ENCODE peak calls at places on chromosomes 16 and 17, in four cellular contexts. R is K562, D is H1, G is GM12878. P is an unnamed sample.

GRCh38 chr17:48352630-48353029 is 77.4 kb downstream of the SKAP1 start:
- DNase-seq in G (no peak), R (no peak), D (no peak), P (peak; percentile 20)

GRCh38 chr16:54928016-54928356 is 2.7 kb upstream of the IRX5 start:
- DNase-seq in G (no peak), D (no peak), R (peak; percentile 43), P (no peak)

GRCh38 chr16:1526608-1527555 is 6.6 kb upstream of the TMEM204 start:
- DNase-seq in G (no peak), R (no peak), D (no peak), P (no peak)

GRCh38 chr16:49510676-49511305 is 137.2 kb downstream of the C16orf78 start:
- DNase-seq in G (no peak), R (no peak), D (no peak), P (no peak)

GRCh38 chr16:27921134-27921533 is 142.4 kb downstream of the GSG1L start:
- DNase-seq in R (no peak), G (no peak), D (no peak), P (no peak)

GRCh38 chr16:23948949-23949392 is 113.2 kb downstream of the PRKCB start:
- DNase-seq in D (no peak), G (no peak), R (peak; percentile 44), P (no peak)

GRCh38 chr16:24037335-24037734 is 201.6 kb downstream of the PRKCB start:
- DNase-seq in R (no peak), G (no peak), D (no peak), P (no peak)

GRCh38 chr17:80393961-80394360 is 21.0 kb upstream of the ENDOV start:
- DNase-seq in R (no peak), D (no peak), G (no peak), P (no peak)

GRCh38 chr16:56812884-56813283 is 52.1 kb upstream of the SLC12A3 start:
- DNase-seq in R (no peak), G (no peak), D (no peak), P (peak; percentile 67)

GRCh38 chr17:13909901-13910519 is 159.3 kb upstream of the COX10 start:
- DNase-seq in R (no peak), G (no peak), D (no peak), P (no peak)

GRCh38 chr17:59678946-59679345 is 28.3 kb downstream of the PTRH2 start:
- DNase-seq in G (no peak), R (no peak), D (no peak), P (no peak)

GRCh38 chr17:12316021-12316420 is 295.3 kb downstream of the MAP2K4 start:
- DNase-seq in D (no peak), G (no peak), R (no peak), P (peak; percentile 64)

GRCh38 chr17:72492494-72492893 is 371.7 kb downstream of the SOX9 start:
- DNase-seq in D (no peak), G (no peak), R (no peak), P (no peak)

GRCh38 chr17:34883106-34884000 is 77.9 kb downstream of the CCT6B start:
- DNase-seq in G (no peak), D (no peak), R (no peak), P (no peak)

GRCh38 chr16:2516391-2517240 is 2.9 kb downstream of the ATP6V0C start:
- DNase-seq in D (no peak), R (no peak), G (no peak), P (peak; percentile 10)

GRCh38 chr16:55261301-55261700 is 62.7 kb upstream of the IRX6 start:
- DNase-seq in R (no peak), G (no peak), D (no peak), P (no peak)

GRCh38 chr16:84830765-84831384 is 11.1 kb downstream of the CRISPLD2 start:
- DNase-seq in R (no peak), D (no peak), G (no peak), P (no peak)

GRCh38 chr17:50653738-50654137 is 19.1 kb downstream of the ABCC3 start:
- DNase-seq in G (no peak), D (no peak), R (no peak), P (no peak)

GRCh38 chr17:38605852-38606645 is at the start of gene SRCIN1:
- DNase-seq in G (no peak), D (peak; percentile 95), R (peak; percentile 82), P (peak; percentile 2)

GRCh38 chr17:81459224-81459623 is 53.4 kb downstream of the ACTG1 start:
- DNase-seq in G (no peak), R (no peak), D (no peak), P (no peak)

GRCh38 chr17:82003411-82004381 is 19.0 kb downstream of the CENPX start:
- DNase-seq in G (no peak), R (no peak), D (peak; percentile 51), P (peak; percentile 95)

GRCh38 chr16:80875616-80876015 is 71.2 kb upstream of the CDYL2 start:
- DNase-seq in G (no peak), R (no peak), D (no peak), P (no peak)

GRCh38 chr17:72575542-72576233 is 454.9 kb downstream of the SOX9 start:
- DNase-seq in R (no peak), G (no peak), D (no peak), P (no peak)

GRCh38 chr16:31718998-31719397 is 154.6 kb upstream of the ZNF267 start:
- DNase-seq in D (no peak), R (no peak), G (no peak), P (no peak)

GRCh38 chr17:47288531-47289116 is 35.0 kb downstream of the ITGB3 start:
- DNase-seq in R (peak; percentile 98), D (no peak), G (no peak), P (peak; percentile 69)

GRCh38 chr17:63189082-63189481 is 223.0 kb downstream of the TANC2 start:
- DNase-seq in D (no peak), G (no peak), R (peak; percentile 3), P (peak; percentile 78)

GRCh38 chr16:54288592-54289241 is 2.1 kb upstream of the IRX3 start:
- DNase-seq in R (no peak), D (no peak), G (no peak), P (no peak)

GRCh38 chr17:72602517-72603345 is 481.9 kb downstream of the SOX9 start:
- DNase-seq in R (no peak), D (peak; percentile 53), G (no peak), P (peak; percentile 73)

GRCh38 chr16:87338155-87338765 is 21.1 kb upstream of the C16orf95 start:
- DNase-seq in R (no peak), D (no peak), G (no peak), P (no peak)

GRCh38 chr17:79617740-79618382 is 7.0 kb upstream of the RBFOX3 start:
- DNase-seq in R (no peak), D (no peak), G (no peak), P (no peak)

GRCh38 chr16:85462405-85463227 is 150.5 kb upstream of the GSE1 start:
- DNase-seq in D (no peak), G (no peak), R (peak; percentile 96), P (no peak)

GRCh38 chr17:30091166-30091670 is 25.4 kb upstream of the NSRP1 start:
- DNase-seq in D (no peak), R (no peak), G (no peak), P (no peak)

GRCh38 chr17:30091771-30092170 is 24.8 kb upstream of the NSRP1 start:
- DNase-seq in G (no peak), R (no peak), D (no peak), P (peak; percentile 92)

GRCh38 chr17:30093463-30094147 is 23.0 kb upstream of the NSRP1 start:
- DNase-seq in D (peak; percentile 81), G (peak; percentile 32), R (peak; percentile 75), P (peak; percentile 58)

GRCh38 chr17:30095507-30096244 is 20.9 kb upstream of the NSRP1 start:
- DNase-seq in R (peak; percentile 67), G (peak; percentile 36), D (no peak), P (peak; percentile 82)

GRCh38 chr17:30092886-30093285 is 23.7 kb upstream of the NSRP1 start:
- DNase-seq in D (no peak), R (no peak), G (no peak), P (no peak)
- TF ChIP-seq CHD1 in D (no peak), R (no peak), G (no peak), P (no peak)

GRCh38 chr16:89043636-89044393 is 49.8 kb upstream of the ACSF3 start:
- DNase-seq in G (no peak), R (no peak), D (no peak), P (no peak)

GRCh38 chr16:89046491-89046890 is 47.2 kb upstream of the ACSF3 start:
- DNase-seq in G (no peak), R (no peak), D (no peak), P (no peak)

GRCh38 chr16:89044394-89045180 is 49.1 kb upstream of the ACSF3 start:
- DNase-seq in G (no peak), R (no peak), D (no peak), P (no peak)

GRCh38 chr16:89045881-89046280 is 47.8 kb upstream of the ACSF3 start:
- DNase-seq in R (no peak), G (no peak), D (no peak), P (no peak)

DNA sequence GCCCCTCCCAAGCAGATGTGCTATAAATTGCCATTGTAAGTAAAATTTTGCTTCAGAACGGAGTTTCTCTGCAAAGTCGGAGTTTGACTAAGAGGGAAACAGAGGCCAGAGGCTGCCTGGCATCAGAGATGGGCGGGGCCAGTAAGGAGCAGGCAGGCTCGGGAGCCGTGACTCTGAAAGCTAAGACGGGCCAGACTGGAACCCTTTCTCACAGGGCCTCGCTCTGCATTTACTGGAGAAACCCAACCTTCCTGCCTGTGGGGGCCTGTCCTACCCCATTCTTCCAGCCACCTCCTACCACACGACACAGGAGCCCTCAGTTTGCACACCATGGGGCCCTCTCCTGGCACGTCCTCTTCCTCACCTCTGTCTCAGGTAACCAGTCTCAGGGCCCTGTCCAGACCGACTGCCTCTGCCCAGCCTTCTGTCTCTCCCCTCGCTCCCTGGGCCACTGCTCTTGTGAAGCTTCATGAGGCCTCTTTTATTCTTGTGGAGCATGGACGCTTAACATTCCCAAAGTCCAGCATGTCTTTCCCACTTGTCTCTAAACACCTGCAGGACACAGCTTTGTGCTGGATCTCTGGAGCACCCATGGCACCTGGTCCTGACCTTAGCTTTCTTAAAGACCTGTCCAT is 48.4 kb upstream of the ACSF3 start:
- DNase-seq in R (no peak), G (no peak), D (no peak), P (no peak)
- TF ChIP-seq CHD1 in R (no peak), G (no peak), D (no peak), P (no peak)

GRCh38 chr17:9937901-9938300 is 32.8 kb upstream of the RCVRN start:
- DNase-seq in R (no peak), G (no peak), D (no peak), P (no peak)
- TF ChIP-seq CHD1 in R (no peak), G (no peak), D (no peak), P (no peak)

GRCh38 chr17:29292071-29292991 is 1.6 kb downstream of the NUFIP2 start:
- DNase-seq in D (peak; percentile 61), G (no peak), R (peak; percentile 66), P (peak; percentile 15)
- TF ChIP-seq CHD1 in D (peak; percentile 67), G (no peak), R (no peak), P (no peak)

GRCh38 chr17:28744104-28744801 is 442 bp downstream of the TRAF4 start:
- DNase-seq in D (peak; percentile 91), G (no peak), R (peak; percentile 85), P (peak; percentile 41)

GRCh38 chr17:28746611-28747045 is 2.8 kb downstream of the TRAF4 start:
- DNase-seq in R (no peak), G (no peak), D (peak; percentile 72), P (no peak)

GRCh38 chr17:28745777-28746473 is 2.1 kb downstream of the TRAF4 start:
- DNase-seq in R (no peak), G (no peak), D (peak; percentile 62), P (no peak)

GRCh38 chr17:28744802-28745051 is 916 bp downstream of the TRAF4 start:
- DNase-seq in G (no peak), D (no peak), R (no peak), P (no peak)

GRCh38 chr17:28745052-28745776 is 1.4 kb downstream of the TRAF4 start:
- DNase-seq in G (no peak), R (peak; percentile 71), D (peak; percentile 65), P (peak; percentile 47)
- TF ChIP-seq CHD1 in G (no peak), R (peak; percentile 85), D (peak; percentile 75), P (no peak)

GRCh38 chr17:7403043-7403901 is 625 bp downstream of the TMEM256 start:
- DNase-seq in G (no peak), R (peak; percentile 55), D (peak; percentile 76), P (no peak)
- TF ChIP-seq CHD1 in G (no peak), R (no peak), D (no peak), P (no peak)

P was measured in IMR-90.